ENCODE peak calls at places on chromosomes 2 and 18, in ten cellular contexts. P is retinal pigment epithelial cell; D is EH; X is stimulated activated CD4-positive, alpha-beta T cell treated with anti-CD3 and anti-CD28 coated beads, Interleukin-1b, Interleukin-23, amount 100 ng/mL, for 24 hours; S is naive thymus-derived CD4-positive, alpha-beta T cell; F is GDM1; K is T-helper 9 cell; M is HT1080; Q is HepG2; R is GM19239. G is an unnamed sample.

GRCh38 chr2:148829618-148830017 is 45.4 kb upstream of the KIF5C start:
- DNase-seq in X (no peak), P (no peak), S (no peak), Q (no peak), M (peak), R (no peak), F (no peak), D (no peak), K (no peak), G (no peak)

GRCh38 chr2:225452677-225453076 is 53.2 kb downstream of the NYAP2 start:
- DNase-seq in K (no peak), D (no peak), P (no peak), S (no peak), R (no peak), Q (no peak), F (no peak), M (no peak), X (no peak), G (no peak)

GRCh38 chr18:55275042-55275897 is 312.7 kb downstream of the TCF4 start:
- DNase-seq in D (peak), F (no peak), Q (no peak), P (no peak), K (no peak), X (no peak), R (no peak), S (no peak), M (peak), G (no peak)

GRCh38 chr2:202084265-202084664 is 11.2 kb downstream of the KIAA2012 start:
- DNase-seq in P (no peak), Q (no peak), R (no peak), M (no peak), F (no peak), D (peak), X (no peak), K (no peak), S (no peak), G (no peak)

GRCh38 chr2:8424997-8425900 is 256.6 kb upstream of the ID2 start:
- DNase-seq in M (no peak), F (no peak), K (no peak), D (no peak), X (no peak), R (no peak), P (no peak), Q (no peak), S (no peak), G (no peak)

GRCh38 chr18:48679236-48679635 is 140.4 kb downstream of the CTIF start:
- DNase-seq in D (no peak), X (no peak), Q (no peak), K (no peak), P (no peak), F (no peak), S (no peak), M (no peak), R (no peak), G (no peak)

GRCh38 chr2:43169987-43170732 is 56.2 kb downstream of the ZFP36L2 start:
- DNase-seq in F (peak), S (peak), P (no peak), X (peak), K (peak), R (no peak), D (no peak), Q (no peak), M (no peak), G (no peak)

GRCh38 chr2:239195318-239195871 is 205.4 kb downstream of the HDAC4 start:
- DNase-seq in M (no peak), F (no peak), S (no peak), P (peak), R (no peak), D (no peak), X (no peak), Q (no peak), K (no peak), G (no peak)

GRCh38 chr18:10056506-10056905 is 142.7 kb downstream of the VAPA start:
- DNase-seq in P (no peak), F (no peak), S (no peak), Q (no peak), K (no peak), R (no peak), D (no peak), M (no peak), X (no peak), G (no peak)

GRCh38 chr2:68420254-68420910 is 46.7 kb downstream of the FBXO48 start:
- DNase-seq in K (no peak), P (no peak), M (no peak), D (peak), F (no peak), R (no peak), S (no peak), X (no peak), Q (no peak), G (no peak)

GRCh38 chr2:83079007-83079406 is 1380.1 kb downstream of the SUCLG1 start:
- DNase-seq in S (no peak), D (no peak), Q (no peak), F (no peak), R (no peak), M (no peak), K (no peak), P (no peak), X (no peak), G (no peak)

GRCh38 chr2:239318091-239318725 is 82.6 kb downstream of the HDAC4 start:
- DNase-seq in F (no peak), X (no peak), D (no peak), Q (no peak), M (no peak), K (no peak), P (no peak), R (no peak), S (no peak), G (no peak)

GRCh38 chr2:147846382-147847081 is 1.7 kb downstream of the ACVR2A start:
- DNase-seq in D (peak), S (no peak), K (no peak), M (peak), R (no peak), P (no peak), X (no peak), Q (peak), F (no peak), G (no peak)

GRCh38 chr2:70985283-70985688 is 6.9 kb downstream of the ANKRD53 start:
- DNase-seq in X (no peak), K (no peak), F (no peak), P (no peak), M (no peak), Q (no peak), D (no peak), S (no peak), R (no peak), G (no peak)

GRCh38 chr2:112031473-112031872 is 23.6 kb upstream of the TMEM87B start:
- DNase-seq in Q (no peak), R (no peak), K (no peak), S (no peak), P (no peak), M (no peak), X (no peak), D (peak), F (no peak), G (no peak)

GRCh38 chr2:191265311-191266170 is 20.3 kb downstream of the MYO1B start:
- DNase-seq in M (peak), P (peak), D (peak), K (no peak), F (no peak), S (no peak), X (no peak), R (no peak), Q (no peak), G (no peak)

GRCh38 chr2:201964631-201965206 is 68.9 kb upstream of the FZD7 start:
- DNase-seq in D (peak), Q (no peak), K (no peak), S (peak), M (peak), F (peak), P (no peak), X (no peak), R (no peak), G (no peak)

GRCh38 chr2:81266106-81266505 is 961.6 kb upstream of the LRRTM1 start:
- DNase-seq in Q (peak), R (no peak), M (peak), X (no peak), F (no peak), K (no peak), P (peak), D (no peak), S (no peak), G (peak)

GRCh38 chr2:144020047-144020446 is 499.9 kb downstream of the ZEB2 start:
- DNase-seq in K (no peak), F (no peak), S (no peak), X (no peak), R (no peak), Q (no peak), D (no peak), P (no peak), M (no peak), G (no peak)

G was measured in hepatocyte.